ENCODE peak calls at places on chromosomes 16 and 17, in four cellular contexts. V is HCT116, I is HL-60, N is K562. U is an unnamed sample.

GRCh38 chr17:50518265-50519023 is 10.2 kb downstream of the MYCBPAP start:
- DNase-seq in V (no peak), I (no peak), N (no peak), U (no peak)

GRCh38 chr16:80084614-80085013 is 456.2 kb upstream of the DYNLRB2 start:
- DNase-seq in V (no peak), I (no peak), N (peak; percentile 40), U (peak; percentile 26)

GRCh38 chr16:70520612-70521297 is 2.6 kb downstream of the COG4 start:
- DNase-seq in V (no peak), I (peak; percentile 69), N (no peak), U (no peak)

GRCh38 chr17:74019860-74020259 is 183.6 kb upstream of the RPL38 start:
- DNase-seq in V (no peak), I (no peak), N (no peak), U (no peak)

GRCh38 chr16:65068151-65068740 is 53.6 kb downstream of the CDH11 start:
- DNase-seq in V (no peak), I (no peak), N (no peak), U (no peak)

GRCh38 chr17:49549691-49550678 is 25.7 kb upstream of the NXPH3 start:
- DNase-seq in V (no peak), I (no peak), N (no peak), U (no peak)

GRCh38 chr16:70254095-70254964 is 2.6 kb upstream of the EXOSC6 start:
- DNase-seq in V (no peak), I (no peak), N (peak; percentile 6), U (no peak)

GRCh38 chr16:54462766-54463165 is 176.2 kb upstream of the IRX3 start:
- DNase-seq in V (no peak), I (no peak), N (no peak), U (no peak)

GRCh38 chr16:48236286-48236685 is 7.8 kb upstream of the LONP2 start:
- DNase-seq in V (no peak), I (no peak), N (no peak), U (no peak)

GRCh38 chr17:62643496-62643895 is 16.0 kb downstream of the MRC2 start:
- DNase-seq in V (no peak), I (no peak), N (no peak), U (no peak)

GRCh38 chr16:72203401-72203800 is 31.4 kb upstream of the PMFBP1 start:
- DNase-seq in V (no peak), I (peak; percentile 74), N (no peak), U (peak; percentile 52)

GRCh38 chr16:81401035-81401950 is 43.3 kb upstream of the CMIP start:
- DNase-seq in V (peak; percentile 66), I (no peak), N (peak; percentile 65), U (no peak)

GRCh38 chr17:63700528-63701441 is 860 bp upstream of the LIMD2 start:
- DNase-seq in V (no peak), I (no peak), N (no peak), U (peak; percentile 89)

GRCh38 chr17:59160203-59161025 is 4.9 kb downstream of the PRR11 start:
- DNase-seq in V (no peak), I (no peak), N (no peak), U (no peak)

GRCh38 chr17:79026345-79027273 is 2.6 kb downstream of the C1QTNF1 start:
- DNase-seq in V (peak; percentile 61), I (no peak), N (no peak), U (peak; percentile 35)

GRCh38 chr16:81530296-81530721 is 85.7 kb downstream of the CMIP start:
- DNase-seq in V (no peak), I (no peak), N (no peak), U (no peak)

GRCh38 chr17:30816165-30816564 is 8.3 kb downstream of the CRLF3 start:
- DNase-seq in V (no peak), I (no peak), N (no peak), U (no peak)

GRCh38 chr17:3963214-3964201 is 729 bp downstream of the ATP2A3 start:
- DNase-seq in V (no peak), I (no peak), N (peak; percentile 36), U (peak; percentile 64)

GRCh38 chr17:80259642-80260535 is 763 bp upstream of the RNF213 start:
- DNase-seq in V (no peak), I (peak; percentile 58), N (peak; percentile 95), U (peak; percentile 78)

GRCh38 chr17:61450641-61451537 is 1.3 kb upstream of the TBX4 start:
- DNase-seq in V (no peak), I (no peak), N (no peak), U (no peak)
- H3K27me3 ChIP-seq in V (no peaks in the 10 kb centered on the region), I (peaks cover 65% of the 10 kb centered on the region), N (peaks cover 50% of the 10 kb centered on the region), U (no peaks in the 10 kb centered on the region)

DNA sequence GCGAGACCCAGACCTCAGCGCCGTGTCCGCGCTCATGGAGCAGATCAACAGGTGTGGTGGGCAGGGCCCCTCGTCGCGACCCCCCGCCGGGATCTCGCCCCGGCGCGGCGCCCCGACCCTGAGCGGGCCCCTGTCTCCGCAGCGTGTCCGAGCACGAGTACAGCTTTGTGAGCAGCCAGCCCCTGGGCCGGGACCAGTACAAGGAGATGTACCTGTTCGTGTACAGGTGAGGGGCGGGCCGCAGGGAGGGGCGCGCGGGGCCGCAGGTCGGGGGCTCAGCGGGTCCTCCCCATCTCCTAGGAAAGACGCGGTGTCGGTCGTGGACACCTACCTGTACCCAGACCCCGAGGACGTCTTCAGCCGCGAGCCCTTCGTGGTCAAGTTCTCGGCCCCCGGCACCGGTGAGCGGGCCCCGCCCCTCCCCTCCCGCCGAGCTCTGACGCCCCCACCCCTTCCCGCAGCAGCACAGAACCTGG is 870 bp downstream of the DNASE1L2 start:
- DNase-seq in V (no peak), I (no peak), N (no peak), U (no peak)
- TF ChIP-seq POLR2AphosphoS5 in V (peak; percentile 14), I (no peak), N (no peak), U (no peak)

GRCh38 chr17:47735536-47736011 is 2.5 kb downstream of the TBX21 start:
- DNase-seq in V (no peak), I (no peak), N (no peak), U (no peak)
- H3K27me3 ChIP-seq in V (peaks cover 6% of the 10 kb centered on the region), I (peaks cover 35% of the 10 kb centered on the region), N (peaks cover 45% of the 10 kb centered on the region), U (no peaks in the 10 kb centered on the region)

DNA sequence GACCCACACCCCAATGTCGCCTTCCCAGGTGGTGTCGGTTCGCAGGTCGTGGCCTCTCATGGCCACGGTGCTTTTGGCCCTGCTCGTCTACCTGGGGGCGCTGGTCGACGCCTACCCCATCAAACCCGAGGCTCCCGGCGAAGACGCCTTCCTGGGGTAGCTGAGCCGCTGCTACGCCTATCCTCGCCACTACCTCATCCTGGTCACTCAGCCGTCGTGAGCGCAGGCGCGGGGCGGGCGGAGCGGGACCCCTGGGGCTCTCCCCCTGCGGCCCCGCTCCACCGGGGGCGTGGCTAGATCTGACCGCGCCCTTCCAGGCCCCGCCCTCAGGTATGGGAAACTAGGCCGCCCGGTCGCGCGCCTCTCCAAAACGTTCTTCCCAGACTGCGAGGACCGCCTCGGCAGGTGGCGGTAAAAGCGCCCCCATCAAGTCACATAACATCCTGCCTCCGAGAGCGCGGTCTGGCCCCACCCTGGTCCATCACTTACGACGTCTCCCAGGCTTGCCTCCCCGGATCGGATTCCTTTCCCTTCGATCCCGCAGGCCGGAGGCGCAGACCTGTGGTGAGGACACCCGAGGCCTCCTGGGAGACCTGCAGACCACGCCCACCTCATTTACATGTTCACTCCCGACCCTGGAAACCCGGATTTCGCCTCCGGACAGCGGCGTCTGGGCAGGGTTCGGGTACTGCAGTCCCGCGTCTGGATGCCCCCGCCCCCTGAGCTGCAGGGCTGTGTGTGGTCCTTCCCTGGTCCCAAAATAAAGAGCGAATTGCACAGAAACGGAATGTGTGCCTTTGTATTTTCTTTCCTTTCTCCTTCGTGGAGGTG is 91.5 kb upstream of the TMEM97 start:
- DNase-seq in V (peak; percentile 73), I (no peak), N (no peak), U (peak; percentile 92)
- TF ChIP-seq POLR2AphosphoS5 in V (peak; percentile 74), I (no peak), N (no peak), U (no peak)

GRCh38 chr16:31569360-31569717 is 41.6 kb downstream of the AHSP start:
- DNase-seq in V (no peak), I (no peak), N (no peak), U (no peak)
- H3K27me3 ChIP-seq in V (no peaks in the 10 kb centered on the region), I (peaks cover 13% of the 10 kb centered on the region), N (peaks cover 6% of the 10 kb centered on the region), U (no peaks in the 10 kb centered on the region)

GRCh38 chr16:86051376-86052114 is 152.6 kb downstream of the IRF8 start:
- DNase-seq in V (no peak), I (no peak), N (no peak), U (no peak)
- TF ChIP-seq POLR2AphosphoS5 in V (no peak), I (no peak), N (no peak), U (no peak)

GRCh38 chr17:77558846-77559626 is 399.5 kb upstream of the TNRC6C start:
- DNase-seq in V (no peak), I (no peak), N (no peak), U (no peak)

GRCh38 chr17:77553459-77554066 is 404.9 kb upstream of the TNRC6C start:
- DNase-seq in V (no peak), I (no peak), N (no peak), U (no peak)

GRCh38 chr17:77556408-77557068 is 402.0 kb upstream of the TNRC6C start:
- DNase-seq in V (no peak), I (no peak), N (no peak), U (no peak)

GRCh38 chr17:77555741-77556291 is 402.7 kb upstream of the TNRC6C start:
- DNase-seq in V (no peak), I (no peak), N (no peak), U (no peak)

DNA sequence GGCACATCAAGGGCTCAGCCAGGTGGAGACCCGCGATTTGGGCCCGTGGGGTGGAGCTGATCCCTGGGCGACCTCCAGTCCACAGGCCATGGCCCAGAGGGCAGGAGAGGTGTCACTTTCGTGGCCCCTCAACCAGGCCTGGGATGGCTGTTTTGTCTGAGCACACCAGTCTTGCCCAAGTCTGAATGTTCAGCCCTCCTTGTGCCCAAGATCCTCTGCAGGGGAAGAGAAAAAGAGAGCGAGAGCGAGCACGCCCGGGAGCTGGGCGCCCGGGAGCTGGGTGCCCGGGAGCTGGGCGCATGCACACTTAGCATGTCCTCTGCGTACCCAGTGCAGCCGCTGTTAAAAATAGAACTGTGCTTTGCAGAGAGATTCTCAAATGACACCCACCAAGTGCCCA is 403.4 kb upstream of the TNRC6C start:
- DNase-seq in V (no peak), I (no peak), N (no peak), U (no peak)
- H3K27me3 ChIP-seq in V (peaks cover 40% of the 10 kb centered on the region), I (no peaks in the 10 kb centered on the region), N (peaks cover 78% of the 10 kb centered on the region), U (no peaks in the 10 kb centered on the region)

DNA sequence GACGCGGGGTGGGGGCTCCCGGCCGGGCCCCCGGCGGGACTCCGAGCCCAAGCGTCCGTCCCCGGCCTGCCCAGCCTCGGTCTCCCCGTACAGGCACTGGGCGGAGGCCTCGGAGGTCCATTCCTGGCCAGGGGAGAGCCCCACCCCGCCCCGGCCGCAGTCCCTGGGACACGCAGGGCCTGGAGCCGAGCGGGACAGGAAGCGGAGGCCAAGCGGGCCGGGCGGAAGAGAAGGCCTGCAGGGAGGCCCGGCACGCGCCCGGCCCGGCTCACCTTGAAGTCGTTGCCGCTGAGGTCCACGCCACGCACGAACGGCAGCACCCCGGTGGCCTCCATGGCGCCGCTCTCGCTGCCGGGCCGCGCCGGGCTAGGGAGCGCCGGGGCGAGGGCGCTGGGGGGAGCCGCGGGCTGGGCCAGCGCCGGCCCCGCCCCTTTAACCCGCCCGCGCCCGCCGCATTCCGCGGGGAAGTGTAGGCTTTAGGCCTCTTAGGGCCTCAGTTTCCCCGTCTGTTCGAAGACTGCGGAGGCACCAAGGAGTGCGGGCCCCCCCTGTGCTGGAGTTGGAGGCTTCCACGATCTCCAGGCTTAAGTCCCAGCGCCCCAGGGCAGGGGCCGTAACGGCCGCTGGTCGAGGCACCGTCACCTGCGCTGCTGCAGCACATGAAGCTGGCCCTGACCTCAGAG is at the start of gene FLII:
- DNase-seq in V (no peak), I (peak; percentile 28), N (peak; percentile 64), U (peak; percentile 94)
- TF ChIP-seq POLR2AphosphoS5 in V (peak; percentile 76), I (no peak), N (no peak), U (peak; percentile 82)

U was measured in upper lobe of left lung.